ENCODE peak calls at places on chromosomes 6 and 20, in four cellular contexts. One of them, this sample, is unnamed.

GRCh38 chr6:43743682-43744381 is 26.2 kb upstream of the VEGFA start:
- DNase-seq in stimulated activated CD4-positive, alpha-beta T cell treated with anti-CD3 and anti-CD28 coated beads, Interleukin-12 subunit alpha, Interleukin-12 subunit beta, amount 100 ng/mL, for 4 hours: no peak
- DNase-seq in AG08396: no peak
- DNase-seq in fibroblast of lung: no peak
- DNase-seq in this sample: no peak

GRCh38 chr20:45782890-45783289 is 8.8 kb downstream of the WFDC3 start:
- DNase-seq in AG08396: no peak
- DNase-seq in stimulated activated CD4-positive, alpha-beta T cell treated with anti-CD3 and anti-CD28 coated beads, Interleukin-12 subunit alpha, Interleukin-12 subunit beta, amount 100 ng/mL, for 4 hours: no peak
- DNase-seq in fibroblast of lung: no peak
- DNase-seq in this sample: peak

GRCh38 chr20:59634435-59635005 is 30.2 kb downstream of the PHACTR3 start:
- DNase-seq in fibroblast of lung: no peak
- DNase-seq in AG08396: no peak
- DNase-seq in stimulated activated CD4-positive, alpha-beta T cell treated with anti-CD3 and anti-CD28 coated beads, Interleukin-12 subunit alpha, Interleukin-12 subunit beta, amount 100 ng/mL, for 4 hours: no peak
- DNase-seq in this sample: no peak

GRCh38 chr6:20402181-20403079 is 751 bp downstream of the E2F3 start:
- DNase-seq in fibroblast of lung: peak
- DNase-seq in AG08396: peak
- DNase-seq in stimulated activated CD4-positive, alpha-beta T cell treated with anti-CD3 and anti-CD28 coated beads, Interleukin-12 subunit alpha, Interleukin-12 subunit beta, amount 100 ng/mL, for 4 hours: peak
- DNase-seq in this sample: peak

GRCh38 chr20:1001116-1001515 is 995 bp downstream of the RSPO4 start:
- DNase-seq in AG08396: no peak
- DNase-seq in stimulated activated CD4-positive, alpha-beta T cell treated with anti-CD3 and anti-CD28 coated beads, Interleukin-12 subunit alpha, Interleukin-12 subunit beta, amount 100 ng/mL, for 4 hours: no peak
- DNase-seq in fibroblast of lung: no peak
- DNase-seq in this sample: no peak

GRCh38 chr6:133895573-133896343 is 6.8 kb downstream of the TCF21 start:
- DNase-seq in fibroblast of lung: peak
- DNase-seq in AG08396: no peak
- DNase-seq in stimulated activated CD4-positive, alpha-beta T cell treated with anti-CD3 and anti-CD28 coated beads, Interleukin-12 subunit alpha, Interleukin-12 subunit beta, amount 100 ng/mL, for 4 hours: no peak
- DNase-seq in this sample: no peak

GRCh38 chr6:78597966-78598365 is 269.4 kb upstream of the IRAK1BP1 start:
- DNase-seq in fibroblast of lung: no peak
- DNase-seq in stimulated activated CD4-positive, alpha-beta T cell treated with anti-CD3 and anti-CD28 coated beads, Interleukin-12 subunit alpha, Interleukin-12 subunit beta, amount 100 ng/mL, for 4 hours: no peak
- DNase-seq in AG08396: no peak
- DNase-seq in this sample: no peak

GRCh38 chr6:107713214-107713962 is 110.7 kb downstream of the SCML4 start:
- DNase-seq in stimulated activated CD4-positive, alpha-beta T cell treated with anti-CD3 and anti-CD28 coated beads, Interleukin-12 subunit alpha, Interleukin-12 subunit beta, amount 100 ng/mL, for 4 hours: peak
- DNase-seq in AG08396: no peak
- DNase-seq in fibroblast of lung: no peak
- DNase-seq in this sample: no peak

GRCh38 chr20:3925899-3926638 is 36.9 kb downstream of the PANK2 start:
- DNase-seq in AG08396: no peak
- DNase-seq in fibroblast of lung: no peak
- DNase-seq in stimulated activated CD4-positive, alpha-beta T cell treated with anti-CD3 and anti-CD28 coated beads, Interleukin-12 subunit alpha, Interleukin-12 subunit beta, amount 100 ng/mL, for 4 hours: no peak
- DNase-seq in this sample: no peak

GRCh38 chr20:38747495-38748096 is 664 bp upstream of the ACTR5 start:
- DNase-seq in fibroblast of lung: no peak
- DNase-seq in AG08396: no peak
- DNase-seq in stimulated activated CD4-positive, alpha-beta T cell treated with anti-CD3 and anti-CD28 coated beads, Interleukin-12 subunit alpha, Interleukin-12 subunit beta, amount 100 ng/mL, for 4 hours: no peak
- DNase-seq in this sample: no peak

GRCh38 chr20:62219992-62220665 is at the start of gene HRH3:
- DNase-seq in AG08396: peak
- DNase-seq in stimulated activated CD4-positive, alpha-beta T cell treated with anti-CD3 and anti-CD28 coated beads, Interleukin-12 subunit alpha, Interleukin-12 subunit beta, amount 100 ng/mL, for 4 hours: peak
- DNase-seq in fibroblast of lung: no peak
- DNase-seq in this sample: peak

GRCh38 chr6:38755874-38756273 is 40.8 kb downstream of the DNAH8 start:
- DNase-seq in AG08396: no peak
- DNase-seq in stimulated activated CD4-positive, alpha-beta T cell treated with anti-CD3 and anti-CD28 coated beads, Interleukin-12 subunit alpha, Interleukin-12 subunit beta, amount 100 ng/mL, for 4 hours: no peak
- DNase-seq in fibroblast of lung: no peak
- DNase-seq in this sample: no peak

GRCh38 chr20:32359633-32360332 is 1.7 kb downstream of the ASXL1 start:
- DNase-seq in fibroblast of lung: peak
- DNase-seq in AG08396: peak
- DNase-seq in stimulated activated CD4-positive, alpha-beta T cell treated with anti-CD3 and anti-CD28 coated beads, Interleukin-12 subunit alpha, Interleukin-12 subunit beta, amount 100 ng/mL, for 4 hours: no peak
- DNase-seq in this sample: peak

GRCh38 chr6:29005183-29005885 is at the start of gene ZNF311:
- DNase-seq in AG08396: peak
- DNase-seq in fibroblast of lung: peak
- DNase-seq in stimulated activated CD4-positive, alpha-beta T cell treated with anti-CD3 and anti-CD28 coated beads, Interleukin-12 subunit alpha, Interleukin-12 subunit beta, amount 100 ng/mL, for 4 hours: peak
- DNase-seq in this sample: peak

GRCh38 chr6:118933855-118934460 is 1.0 kb downstream of the MCM9 start:
- DNase-seq in stimulated activated CD4-positive, alpha-beta T cell treated with anti-CD3 and anti-CD28 coated beads, Interleukin-12 subunit alpha, Interleukin-12 subunit beta, amount 100 ng/mL, for 4 hours: no peak
- DNase-seq in fibroblast of lung: no peak
- DNase-seq in AG08396: no peak
- DNase-seq in this sample: no peak

GRCh38 chr20:53330744-53331143 is 262.9 kb downstream of the ZNF217 start:
- DNase-seq in AG08396: no peak
- DNase-seq in fibroblast of lung: no peak
- DNase-seq in stimulated activated CD4-positive, alpha-beta T cell treated with anti-CD3 and anti-CD28 coated beads, Interleukin-12 subunit alpha, Interleukin-12 subunit beta, amount 100 ng/mL, for 4 hours: no peak
- DNase-seq in this sample: peak

GRCh38 chr20:21101453-21102251 is 4.5 kb downstream of the LINC00237 start:
- DNase-seq in AG08396: peak
- DNase-seq in fibroblast of lung: no peak
- DNase-seq in stimulated activated CD4-positive, alpha-beta T cell treated with anti-CD3 and anti-CD28 coated beads, Interleukin-12 subunit alpha, Interleukin-12 subunit beta, amount 100 ng/mL, for 4 hours: no peak
- DNase-seq in this sample: no peak

GRCh38 chr6:3518356-3518841 is 61.5 kb upstream of the SLC22A23 start:
- DNase-seq in fibroblast of lung: peak
- DNase-seq in AG08396: peak
- DNase-seq in stimulated activated CD4-positive, alpha-beta T cell treated with anti-CD3 and anti-CD28 coated beads, Interleukin-12 subunit alpha, Interleukin-12 subunit beta, amount 100 ng/mL, for 4 hours: no peak
- DNase-seq in this sample: peak

This sample was measured in fibroblast of villous mesenchyme.